ENCODE peak calls at places on chromosomes 1 and 21, in nine cellular contexts. One of them, this sample, is unnamed.

GRCh38 chr1:24443241-24443656 is 27.6 kb downstream of the NIPAL3 start:
- DNase-seq in K562: no peak
- DNase-seq in GM12878: no peak
- DNase-seq in A549: no peak
- DNase-seq in HepG2: no peak
- DNase-seq in SK-N-SH: no peak
- DNase-seq in H1: no peak
- DNase-seq in HCT116: no peak
- DNase-seq in endothelial cell of umbilical vein: no peak
- DNase-seq in this sample: no peak

GRCh38 chr1:167756760-167757405 is 35.1 kb downstream of the MPZL1 start:
- DNase-seq in H1: no peak
- DNase-seq in A549: no peak
- DNase-seq in K562: peak
- DNase-seq in endothelial cell of umbilical vein: no peak
- DNase-seq in SK-N-SH: no peak
- DNase-seq in HCT116: no peak
- DNase-seq in GM12878: no peak
- DNase-seq in HepG2: no peak
- DNase-seq in this sample: peak

GRCh38 chr1:47689894-47690293 is 252.1 kb downstream of the FOXD2 start:
- DNase-seq in H1: no peak
- DNase-seq in SK-N-SH: no peak
- DNase-seq in HCT116: no peak
- DNase-seq in GM12878: no peak
- DNase-seq in HepG2: no peak
- DNase-seq in A549: no peak
- DNase-seq in K562: no peak
- DNase-seq in endothelial cell of umbilical vein: no peak
- DNase-seq in this sample: no peak

GRCh38 chr21:15431053-15431452 is 298.7 kb upstream of the USP25 start:
- DNase-seq in endothelial cell of umbilical vein: no peak
- DNase-seq in GM12878: no peak
- DNase-seq in HepG2: no peak
- DNase-seq in K562: no peak
- DNase-seq in A549: no peak
- DNase-seq in HCT116: no peak
- DNase-seq in SK-N-SH: no peak
- DNase-seq in H1: no peak
- DNase-seq in this sample: no peak

GRCh38 chr1:220272841-220273090 is 513 bp upstream of the RAB3GAP2 start:
- DNase-seq in K562: no peak
- DNase-seq in SK-N-SH: no peak
- DNase-seq in HCT116: no peak
- DNase-seq in H1: no peak
- DNase-seq in endothelial cell of umbilical vein: no peak
- DNase-seq in HepG2: no peak
- DNase-seq in GM12878: no peak
- DNase-seq in A549: no peak
- DNase-seq in this sample: no peak

GRCh38 chr1:225777583-225778411 is at the start of gene SRP9:
- DNase-seq in HepG2: peak
- DNase-seq in K562: peak
- DNase-seq in endothelial cell of umbilical vein: peak
- DNase-seq in SK-N-SH: peak
- DNase-seq in H1: peak
- DNase-seq in A549: peak
- DNase-seq in GM12878: peak
- DNase-seq in HCT116: peak
- DNase-seq in this sample: peak

GRCh38 chr1:62962014-62962793 is 178.3 kb downstream of the ATG4C start:
- DNase-seq in SK-N-SH: no peak
- DNase-seq in A549: no peak
- DNase-seq in K562: no peak
- DNase-seq in endothelial cell of umbilical vein: no peak
- DNase-seq in HepG2: no peak
- DNase-seq in H1: no peak
- DNase-seq in GM12878: no peak
- DNase-seq in HCT116: no peak
- DNase-seq in this sample: no peak

GRCh38 chr1:1298861-1299685 is 8.7 kb downstream of the ACAP3 start:
- DNase-seq in HepG2: no peak
- DNase-seq in H1: no peak
- DNase-seq in endothelial cell of umbilical vein: peak
- DNase-seq in A549: no peak
- DNase-seq in SK-N-SH: peak
- DNase-seq in GM12878: no peak
- DNase-seq in K562: no peak
- DNase-seq in HCT116: no peak
- DNase-seq in this sample: peak

GRCh38 chr21:34022557-34023335 is 50.6 kb upstream of the MRPS6 start:
- DNase-seq in HepG2: no peak
- DNase-seq in A549: no peak
- DNase-seq in H1: no peak
- DNase-seq in K562: no peak
- DNase-seq in HCT116: no peak
- DNase-seq in SK-N-SH: no peak
- DNase-seq in GM12878: no peak
- DNase-seq in endothelial cell of umbilical vein: no peak
- DNase-seq in this sample: peak

GRCh38 chr1:177943999-177944672 is 25.7 kb downstream of the SEC16B start:
- DNase-seq in K562: no peak
- DNase-seq in endothelial cell of umbilical vein: no peak
- DNase-seq in GM12878: no peak
- DNase-seq in SK-N-SH: no peak
- DNase-seq in HCT116: no peak
- DNase-seq in HepG2: no peak
- DNase-seq in H1: no peak
- DNase-seq in A549: no peak
- DNase-seq in this sample: no peak

GRCh38 chr1:25700124-25700523 is 83.5 kb downstream of the MAN1C1 start:
- DNase-seq in SK-N-SH: no peak
- DNase-seq in A549: no peak
- DNase-seq in HCT116: no peak
- DNase-seq in endothelial cell of umbilical vein: no peak
- DNase-seq in K562: no peak
- DNase-seq in HepG2: no peak
- DNase-seq in H1: no peak
- DNase-seq in GM12878: no peak
- DNase-seq in this sample: no peak

GRCh38 chr21:43597052-43597451 is 62.2 kb downstream of the HSF2BP start:
- DNase-seq in HepG2: peak
- DNase-seq in endothelial cell of umbilical vein: no peak
- DNase-seq in H1: no peak
- DNase-seq in A549: peak
- DNase-seq in HCT116: no peak
- DNase-seq in SK-N-SH: no peak
- DNase-seq in GM12878: no peak
- DNase-seq in K562: no peak
- DNase-seq in this sample: no peak

GRCh38 chr1:24925082-24925779 is 4.8 kb downstream of the RUNX3 start:
- DNase-seq in H1: no peak
- DNase-seq in HCT116: no peak
- DNase-seq in GM12878: peak
- DNase-seq in K562: no peak
- DNase-seq in endothelial cell of umbilical vein: no peak
- DNase-seq in SK-N-SH: no peak
- DNase-seq in HepG2: no peak
- DNase-seq in A549: no peak
- DNase-seq in this sample: no peak

GRCh38 chr1:40594187-40594531 is 62.7 kb downstream of the ZNF684 start:
- DNase-seq in SK-N-SH: no peak
- DNase-seq in A549: no peak
- DNase-seq in HCT116: no peak
- DNase-seq in HepG2: no peak
- DNase-seq in H1: no peak
- DNase-seq in endothelial cell of umbilical vein: no peak
- DNase-seq in K562: no peak
- DNase-seq in GM12878: no peak
- DNase-seq in this sample: peak

GRCh38 chr21:41186763-41187536 is 19.0 kb downstream of the BACE2 start:
- DNase-seq in A549: no peak
- DNase-seq in HepG2: no peak
- DNase-seq in HCT116: no peak
- DNase-seq in endothelial cell of umbilical vein: no peak
- DNase-seq in GM12878: no peak
- DNase-seq in H1: no peak
- DNase-seq in K562: no peak
- DNase-seq in SK-N-SH: no peak
- DNase-seq in this sample: no peak

GRCh38 chr21:41185802-41186201 is 17.8 kb downstream of the BACE2 start:
- DNase-seq in GM12878: no peak
- DNase-seq in K562: no peak
- DNase-seq in HepG2: no peak
- DNase-seq in A549: no peak
- DNase-seq in SK-N-SH: no peak
- DNase-seq in HCT116: no peak
- DNase-seq in H1: no peak
- DNase-seq in endothelial cell of umbilical vein: no peak
- DNase-seq in this sample: no peak

GRCh38 chr21:41189147-41189538 is 21.2 kb downstream of the BACE2 start:
- DNase-seq in HepG2: no peak
- DNase-seq in SK-N-SH: no peak
- DNase-seq in K562: no peak
- DNase-seq in GM12878: no peak
- DNase-seq in HCT116: no peak
- DNase-seq in endothelial cell of umbilical vein: no peak
- DNase-seq in H1: no peak
- DNase-seq in A549: no peak
- DNase-seq in this sample: no peak

GRCh38 chr21:41188476-41189146 is 20.7 kb downstream of the BACE2 start:
- DNase-seq in endothelial cell of umbilical vein: no peak
- DNase-seq in HepG2: no peak
- DNase-seq in SK-N-SH: no peak
- DNase-seq in H1: no peak
- DNase-seq in K562: no peak
- DNase-seq in HCT116: no peak
- DNase-seq in A549: no peak
- DNase-seq in GM12878: no peak
- DNase-seq in this sample: no peak

DNA sequence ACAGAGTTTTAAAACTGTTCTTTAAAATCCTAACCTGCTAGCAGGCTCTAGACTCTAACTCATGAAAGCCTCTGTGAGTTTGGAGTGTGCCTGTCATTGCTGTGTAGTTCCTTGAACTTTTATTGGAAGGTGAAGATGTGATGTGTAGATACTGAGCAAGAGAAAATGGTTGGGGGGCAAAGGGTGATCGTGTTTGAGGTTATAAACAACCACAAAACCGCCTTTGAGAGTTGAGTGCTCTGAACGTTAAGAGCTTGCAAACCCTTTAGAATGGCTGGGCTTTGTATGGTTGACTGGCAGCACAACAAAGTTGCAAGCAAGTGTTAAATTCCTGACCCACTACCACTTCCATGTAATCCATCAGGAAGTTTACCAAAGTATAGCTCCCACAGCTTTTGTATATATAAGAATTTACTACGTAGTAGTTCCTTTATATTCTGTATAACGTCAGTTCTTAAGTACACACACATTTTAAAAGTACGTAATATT is 19.6 kb downstream of the BACE2 start:
- DNase-seq in endothelial cell of umbilical vein: no peak
- DNase-seq in SK-N-SH: no peak
- DNase-seq in H1: no peak
- DNase-seq in A549: no peak
- DNase-seq in HCT116: no peak
- DNase-seq in K562: no peak
- DNase-seq in GM12878: no peak
- DNase-seq in HepG2: no peak
- DNase-seq in this sample: no peak
- TF ChIP-seq MAX in endothelial cell of umbilical vein: no peak
- TF ChIP-seq MAX in SK-N-SH: no peak
- TF ChIP-seq MAX in H1: no peak
- TF ChIP-seq MAX in A549: no peak
- TF ChIP-seq MAX in HCT116: no peak
- TF ChIP-seq MAX in K562: no peak
- TF ChIP-seq MAX in GM12878: no peak
- TF ChIP-seq MAX in HepG2: no peak
- TF ChIP-seq MAX in this sample: no peak

DNA sequence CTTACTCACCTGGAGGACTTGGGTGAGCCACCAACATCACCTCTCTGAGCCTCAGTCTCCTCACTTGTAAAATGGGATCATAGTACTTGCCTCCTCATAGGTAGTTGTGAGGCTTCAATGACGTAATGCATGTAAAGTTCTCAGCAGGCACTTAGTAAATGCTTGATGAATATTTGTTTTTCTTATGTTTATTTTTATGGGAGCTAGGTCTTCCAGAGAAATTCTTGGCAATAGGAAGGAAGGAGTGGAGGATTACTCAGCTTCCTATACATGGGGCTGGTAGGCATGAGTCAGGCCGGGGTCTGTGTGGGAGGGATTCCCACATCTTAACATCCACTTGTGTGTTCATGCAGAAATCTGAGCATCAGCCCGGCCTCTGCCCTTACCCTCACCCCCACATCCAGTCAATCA is 95.4 kb upstream of the USP24 start:
- DNase-seq in K562: no peak
- DNase-seq in endothelial cell of umbilical vein: peak
- DNase-seq in A549: peak
- DNase-seq in H1: no peak
- DNase-seq in HepG2: no peak
- DNase-seq in GM12878: no peak
- DNase-seq in HCT116: no peak
- DNase-seq in SK-N-SH: peak
- DNase-seq in this sample: peak
- H3K4me3 ChIP-seq in K562: no peak
- H3K4me3 ChIP-seq in endothelial cell of umbilical vein: peak
- H3K4me3 ChIP-seq in A549: no peak
- H3K4me3 ChIP-seq in H1: no peak
- H3K4me3 ChIP-seq in HepG2: no peak
- H3K4me3 ChIP-seq in GM12878: no peak
- H3K4me3 ChIP-seq in HCT116: no peak
- H3K4me3 ChIP-seq in SK-N-SH: no peak
- H3K4me3 ChIP-seq in this sample: no peak

GRCh38 chr1:9699361-9699760 is 47.8 kb downstream of the PIK3CD start:
- DNase-seq in HepG2: no peak
- DNase-seq in GM12878: no peak
- DNase-seq in HCT116: no peak
- DNase-seq in SK-N-SH: no peak
- DNase-seq in H1: no peak
- DNase-seq in K562: no peak
- DNase-seq in A549: no peak
- DNase-seq in endothelial cell of umbilical vein: no peak
- DNase-seq in this sample: no peak
- TF ChIP-seq MAX in HepG2: no peak
- TF ChIP-seq MAX in GM12878: no peak
- TF ChIP-seq MAX in HCT116: no peak
- TF ChIP-seq MAX in SK-N-SH: no peak
- TF ChIP-seq MAX in H1: no peak
- TF ChIP-seq MAX in K562: no peak
- TF ChIP-seq MAX in A549: no peak
- TF ChIP-seq MAX in endothelial cell of umbilical vein: no peak
- TF ChIP-seq MAX in this sample: no peak

GRCh38 chr1:214830956-214831355 is 228.0 kb downstream of the CENPF start:
- DNase-seq in H1: no peak
- DNase-seq in HepG2: no peak
- DNase-seq in endothelial cell of umbilical vein: no peak
- DNase-seq in A549: no peak
- DNase-seq in GM12878: no peak
- DNase-seq in SK-N-SH: no peak
- DNase-seq in HCT116: no peak
- DNase-seq in K562: no peak
- DNase-seq in this sample: no peak
- H3K4me3 ChIP-seq in H1: no peak
- H3K4me3 ChIP-seq in HepG2: no peak
- H3K4me3 ChIP-seq in endothelial cell of umbilical vein: no peak
- H3K4me3 ChIP-seq in A549: no peak
- H3K4me3 ChIP-seq in GM12878: no peak
- H3K4me3 ChIP-seq in SK-N-SH: no peak
- H3K4me3 ChIP-seq in HCT116: no peak
- H3K4me3 ChIP-seq in K562: no peak
- H3K4me3 ChIP-seq in this sample: no peak

This sample was measured in NB4.